ENCODE peak calls at places on chromosome 4, in five cellular contexts. W, S, O, C and I are unnamed samples.

GRCh38 chr4:167114416-167114971 is 119.8 kb downstream of the SPOCK3 start:
- DNase-seq in W (peak; percentile 2), S (no peak), O (no peak), C (no peak), I (no peak)

GRCh38 chr4:107897823-107898222 is 33.5 kb upstream of the CYP2U1 start:
- DNase-seq in W (peak; percentile 26), S (no peak), O (no peak), C (no peak), I (no peak)

GRCh38 chr4:108624263-108625056 is 4.1 kb downstream of the RPL34 start:
- DNase-seq in W (no peak), S (no peak), O (no peak), C (no peak), I (no peak)

GRCh38 chr4:56209767-56210166 is 177.5 kb downstream of the AASDH start:
- DNase-seq in W (no peak), S (no peak), O (no peak), C (no peak), I (no peak)

GRCh38 chr4:94032754-94033153 is 174.9 kb upstream of the SMARCAD1 start:
- DNase-seq in W (no peak), S (no peak), O (peak; percentile 1), C (no peak), I (no peak)

GRCh38 chr4:118849867-118850812 is 14.2 kb upstream of the SEC24D start:
- DNase-seq in W (no peak), S (peak; percentile 54), O (no peak), C (no peak), I (peak; percentile 44)

GRCh38 chr4:20432098-20432497 is 180.4 kb downstream of the SLIT2 start:
- DNase-seq in W (peak; percentile 58), S (no peak), O (no peak), C (no peak), I (no peak)

GRCh38 chr4:25656031-25656430 is 380 bp downstream of the SLC34A2 start:
- DNase-seq in W (no peak), S (no peak), O (no peak), C (no peak), I (no peak)

GRCh38 chr4:143188325-143189088 is 3.8 kb downstream of the USP38 start:
- DNase-seq in W (peak; percentile 16), S (no peak), O (no peak), C (no peak), I (no peak)

GRCh38 chr4:151407466-151408379 is 1.3 kb upstream of the FHIP1A start:
- DNase-seq in W (no peak), S (peak; percentile 51), O (no peak), C (peak; percentile 14), I (peak; percentile 78)

GRCh38 chr4:186137193-186137792 is 32.8 kb downstream of the FAM149A start:
- DNase-seq in W (peak; percentile 34), S (no peak), O (peak; percentile 11), C (no peak), I (no peak)

GRCh38 chr4:140150636-140150885 is 3.4 kb downstream of the MAML3 start:
- DNase-seq in W (no peak), S (no peak), O (no peak), C (no peak), I (no peak)

GRCh38 chr4:132592340-132592739 is 556.8 kb upstream of the PCDH10 start:
- DNase-seq in W (no peak), S (no peak), O (no peak), C (no peak), I (no peak)

GRCh38 chr4:167908816-167909215 is 183.5 kb upstream of the ANXA10 start:
- DNase-seq in W (no peak), S (no peak), O (no peak), C (no peak), I (no peak)

GRCh38 chr4:88008624-88009235 is 1.3 kb downstream of the PKD2 start:
- DNase-seq in W (peak; percentile 30), S (no peak), O (peak; percentile 4), C (no peak), I (peak; percentile 29)

GRCh38 chr4:24565054-24565453 is 19.3 kb downstream of the DHX15 start:
- DNase-seq in W (no peak), S (no peak), O (no peak), C (no peak), I (no peak)

GRCh38 chr4:99180367-99181169 is 36.5 kb upstream of the ADH4 start:
- DNase-seq in W (peak; percentile 94), S (no peak), O (no peak), C (no peak), I (no peak)

GRCh38 chr4:36333303-36333877 is 52.0 kb downstream of the DTHD1 start:
- DNase-seq in W (no peak), S (no peak), O (no peak), C (no peak), I (no peak)

GRCh38 chr4:118343501-118343900 is 9.3 kb downstream of the PRSS12 start:
- DNase-seq in W (no peak), S (no peak), O (no peak), C (no peak), I (no peak)

GRCh38 chr4:134201216-134202098 is at the start of gene PABPC4L:
- DNase-seq in W (peak; percentile 31), S (no peak), O (peak; percentile 19), C (peak; percentile 60), I (no peak)

GRCh38 chr4:105546086-105546485 is 6.3 kb upstream of the ARHGEF38 start:
- DNase-seq in W (no peak), S (no peak), O (no peak), C (no peak), I (no peak)

GRCh38 chr4:96593422-96593821 is 753.5 kb downstream of the PDHA2 start:
- DNase-seq in W (no peak), S (no peak), O (no peak), C (no peak), I (no peak)

GRCh38 chr4:164345756-164346155 is 408.2 kb upstream of the SMIM31 start:
- DNase-seq in W (peak; percentile 33), S (no peak), O (no peak), C (no peak), I (no peak)

GRCh38 chr4:40963912-40964478 is 214.2 kb downstream of the NSUN7 start:
- DNase-seq in W (peak; percentile 49), S (no peak), O (no peak), C (no peak), I (no peak)

GRCh38 chr4:67327245-67327860 is 217.9 kb downstream of the CENPC start:
- DNase-seq in W (peak; percentile 55), S (peak; percentile 51), O (peak; percentile 57), C (peak; percentile 71), I (peak; percentile 53)

GRCh38 chr4:138851626-138852443 is 163.7 kb upstream of the NOCT start:
- DNase-seq in W (no peak), S (no peak), O (no peak), C (no peak), I (no peak)

GRCh38 chr4:142402925-142403324 is 443.2 kb downstream of the INPP4B start:
- DNase-seq in W (peak; percentile 55), S (no peak), O (peak; percentile 7), C (no peak), I (no peak)

GRCh38 chr4:15912961-15913630 is 25.4 kb downstream of the FGFBP1 start:
- DNase-seq in W (no peak), S (no peak), O (no peak), C (no peak), I (no peak)

GRCh38 chr4:10066704-10067651 is 45.7 kb upstream of the SLC2A9 start:
- DNase-seq in W (no peak), S (peak; percentile 42), O (no peak), C (no peak), I (no peak)

GRCh38 chr4:15339732-15340131 is 88.1 kb upstream of the C1QTNF7 start:
- DNase-seq in W (peak; percentile 58), S (no peak), O (no peak), C (no peak), I (no peak)

GRCh38 chr4:5009796-5010195 is 9.5 kb downstream of the CYTL1 start:
- DNase-seq in W (no peak), S (no peak), O (no peak), C (no peak), I (no peak)

GRCh38 chr4:40310225-40310624 is 24.9 kb upstream of the CHRNA9 start:
- DNase-seq in W (no peak), S (no peak), O (no peak), C (no peak), I (no peak)

GRCh38 chr4:122819708-122820449 is 6.8 kb upstream of the FGF2 start:
- DNase-seq in W (peak; percentile 80), S (no peak), O (peak; percentile 57), C (no peak), I (no peak)

GRCh38 chr4:184968784-184969201 is 49.5 kb upstream of the HELT start:
- DNase-seq in W (no peak), S (peak; percentile 47), O (no peak), C (no peak), I (no peak)

GRCh38 chr4:13865871-13866669 is 238.5 kb upstream of the BOD1L1 start:
- DNase-seq in W (peak; percentile 70), S (no peak), O (no peak), C (no peak), I (no peak)

GRCh38 chr4:1351854-1352633 is 5.0 kb downstream of the UVSSA start:
- DNase-seq in W (peak; percentile 69), S (peak; percentile 94), O (peak; percentile 69), C (peak; percentile 93), I (peak; percentile 90)
- TF ChIP-seq CTCF in W (peak; percentile 86), S (peak; percentile 85), O (peak; percentile 71), C (peak; percentile 93), I (peak; percentile 80)

GRCh38 chr4:111602848-111603247 is 542.4 kb upstream of the FAM241A start:
- DNase-seq in W (peak; percentile 47), S (no peak), O (peak; percentile 0), C (no peak), I (no peak)
- TF ChIP-seq CTCF in W (peak; percentile 53), S (no peak), O (no peak), C (no peak), I (no peak)

GRCh38 chr4:112523764-112524505 is 8.0 kb upstream of the NEUROG2 start:
- DNase-seq in W (no peak), S (peak; percentile 88), O (peak; percentile 54), C (peak; percentile 86), I (peak; percentile 89)
- TF ChIP-seq CTCF in W (peak; percentile 42), S (peak; percentile 76), O (peak; percentile 72), C (peak; percentile 78), I (peak; percentile 82)

GRCh38 chr4:3409571-3410091 is 32.1 kb upstream of the HGFAC start:
- DNase-seq in W (no peak), S (no peak), O (no peak), C (no peak), I (no peak)
- TF ChIP-seq CTCF in W (no peak), S (no peak), O (no peak), C (no peak), I (no peak)

DNA sequence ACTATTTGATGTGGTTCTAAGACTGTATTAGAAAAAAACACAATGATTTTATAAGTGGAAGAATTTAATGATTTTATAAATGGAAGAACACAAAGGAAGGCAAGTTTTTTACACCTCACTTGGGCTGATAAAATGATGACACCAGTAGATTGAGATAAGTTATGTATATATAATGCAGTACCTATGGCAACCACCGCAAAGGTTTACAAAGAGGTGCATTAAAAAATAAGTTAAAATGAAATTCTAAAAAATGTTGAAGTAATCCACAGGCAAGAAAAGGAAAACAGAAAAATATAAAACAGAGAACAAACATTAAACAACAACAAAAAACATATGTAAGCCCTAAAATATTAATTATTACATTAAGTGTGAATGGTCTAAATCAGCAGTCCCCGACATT is 490.9 kb upstream of the AADAT start:
- DNase-seq in W (no peak), S (no peak), O (no peak), C (no peak), I (no peak)
- TF ChIP-seq CTCF in W (no peak), S (no peak), O (no peak), C (no peak), I (no peak)